ENCODE peak calls at places on chromosomes 5 and 9, in nine cellular contexts. One of them, this sample, is unnamed.

GRCh38 chr9:8750639-8751041 is 951.1 kb upstream of the DMAC1 start:
- DNase-seq in mesendoderm: peak; percentile 66
- DNase-seq in psoas muscle: no peak
- DNase-seq in uterus: no peak
- DNase-seq in colonic mucosa: no peak
- DNase-seq in stomach: no peak
- DNase-seq in cardiac muscle cell: peak; percentile 70
- DNase-seq in mammary epithelial cell: no peak
- DNase-seq in neuronal stem cell: no peak
- DNase-seq in this sample: no peak

GRCh38 chr9:18357321-18357720 is 116.6 kb upstream of the ADAMTSL1 start:
- DNase-seq in mesendoderm: no peak
- DNase-seq in psoas muscle: no peak
- DNase-seq in uterus: no peak
- DNase-seq in colonic mucosa: no peak
- DNase-seq in stomach: no peak
- DNase-seq in cardiac muscle cell: no peak
- DNase-seq in mammary epithelial cell: no peak
- DNase-seq in neuronal stem cell: no peak
- DNase-seq in this sample: no peak

GRCh38 chr9:133754187-133754586 is 16.0 kb upstream of the SARDH start:
- DNase-seq in mesendoderm: no peak
- DNase-seq in psoas muscle: no peak
- DNase-seq in uterus: peak; percentile 10
- DNase-seq in colonic mucosa: no peak
- DNase-seq in stomach: no peak
- DNase-seq in cardiac muscle cell: no peak
- DNase-seq in mammary epithelial cell: no peak
- DNase-seq in neuronal stem cell: no peak
- DNase-seq in this sample: no peak

GRCh38 chr5:132424167-132424935 is 54.8 kb downstream of the SLC22A5 start:
- DNase-seq in mesendoderm: no peak
- DNase-seq in psoas muscle: no peak
- DNase-seq in uterus: no peak
- DNase-seq in colonic mucosa: peak; percentile 16
- DNase-seq in stomach: no peak
- DNase-seq in cardiac muscle cell: no peak
- DNase-seq in mammary epithelial cell: no peak
- DNase-seq in neuronal stem cell: no peak
- DNase-seq in this sample: no peak

GRCh38 chr9:121277518-121278275 is 9.7 kb downstream of the GSN start:
- DNase-seq in mesendoderm: no peak
- DNase-seq in psoas muscle: no peak
- DNase-seq in uterus: no peak
- DNase-seq in colonic mucosa: no peak
- DNase-seq in stomach: no peak
- DNase-seq in cardiac muscle cell: no peak
- DNase-seq in mammary epithelial cell: peak; percentile 37
- DNase-seq in neuronal stem cell: no peak
- DNase-seq in this sample: no peak

GRCh38 chr9:18061856-18062255 is 412.1 kb upstream of the ADAMTSL1 start:
- DNase-seq in mesendoderm: no peak
- DNase-seq in psoas muscle: no peak
- DNase-seq in uterus: no peak
- DNase-seq in colonic mucosa: no peak
- DNase-seq in stomach: no peak
- DNase-seq in cardiac muscle cell: no peak
- DNase-seq in mammary epithelial cell: no peak
- DNase-seq in neuronal stem cell: no peak
- DNase-seq in this sample: no peak

GRCh38 chr9:100474082-100474949 is 1.4 kb downstream of the TMEFF1 start:
- DNase-seq in mesendoderm: peak; percentile 42
- DNase-seq in psoas muscle: no peak
- DNase-seq in uterus: no peak
- DNase-seq in colonic mucosa: no peak
- DNase-seq in stomach: no peak
- DNase-seq in cardiac muscle cell: peak; percentile 7
- DNase-seq in mammary epithelial cell: peak; percentile 9
- DNase-seq in neuronal stem cell: peak; percentile 70
- DNase-seq in this sample: peak; percentile 15

GRCh38 chr5:102617187-102617856 is 118.5 kb upstream of the SLCO6A1 start:
- DNase-seq in mesendoderm: no peak
- DNase-seq in psoas muscle: no peak
- DNase-seq in uterus: no peak
- DNase-seq in colonic mucosa: no peak
- DNase-seq in stomach: no peak
- DNase-seq in cardiac muscle cell: no peak
- DNase-seq in mammary epithelial cell: no peak
- DNase-seq in neuronal stem cell: no peak
- DNase-seq in this sample: no peak

GRCh38 chr9:4489562-4489918 is 728 bp upstream of the SLC1A1 start:
- DNase-seq in mesendoderm: peak; percentile 49
- DNase-seq in psoas muscle: no peak
- DNase-seq in uterus: no peak
- DNase-seq in colonic mucosa: peak; percentile 53
- DNase-seq in stomach: peak; percentile 44
- DNase-seq in cardiac muscle cell: peak; percentile 39
- DNase-seq in mammary epithelial cell: no peak
- DNase-seq in neuronal stem cell: no peak
- DNase-seq in this sample: no peak

GRCh38 chr5:74516217-74516636 is 124.3 kb downstream of the ENC1 start:
- DNase-seq in mesendoderm: peak; percentile 99
- DNase-seq in psoas muscle: no peak
- DNase-seq in uterus: no peak
- DNase-seq in colonic mucosa: no peak
- DNase-seq in stomach: no peak
- DNase-seq in cardiac muscle cell: no peak
- DNase-seq in mammary epithelial cell: no peak
- DNase-seq in neuronal stem cell: no peak
- DNase-seq in this sample: no peak

GRCh38 chr5:32777733-32778132 is 66.6 kb downstream of the NPR3 start:
- DNase-seq in mesendoderm: no peak
- DNase-seq in psoas muscle: no peak
- DNase-seq in uterus: no peak
- DNase-seq in colonic mucosa: no peak
- DNase-seq in stomach: no peak
- DNase-seq in cardiac muscle cell: no peak
- DNase-seq in mammary epithelial cell: no peak
- DNase-seq in neuronal stem cell: no peak
- DNase-seq in this sample: no peak

GRCh38 chr9:115200711-115201505 is 83.0 kb upstream of the TNC start:
- DNase-seq in mesendoderm: no peak
- DNase-seq in psoas muscle: no peak
- DNase-seq in uterus: no peak
- DNase-seq in colonic mucosa: no peak
- DNase-seq in stomach: no peak
- DNase-seq in cardiac muscle cell: no peak
- DNase-seq in mammary epithelial cell: no peak
- DNase-seq in neuronal stem cell: no peak
- DNase-seq in this sample: no peak

GRCh38 chr5:7869474-7870136 is 657 bp downstream of the MTRR start:
- DNase-seq in mesendoderm: no peak
- DNase-seq in psoas muscle: no peak
- DNase-seq in uterus: no peak
- DNase-seq in colonic mucosa: no peak
- DNase-seq in stomach: peak; percentile 36
- DNase-seq in cardiac muscle cell: peak; percentile 19
- DNase-seq in mammary epithelial cell: peak; percentile 31
- DNase-seq in neuronal stem cell: no peak
- DNase-seq in this sample: peak; percentile 30

GRCh38 chr9:86893811-86894490 is 53.4 kb downstream of the GAS1 start:
- DNase-seq in mesendoderm: peak; percentile 60
- DNase-seq in psoas muscle: no peak
- DNase-seq in uterus: no peak
- DNase-seq in colonic mucosa: no peak
- DNase-seq in stomach: no peak
- DNase-seq in cardiac muscle cell: no peak
- DNase-seq in mammary epithelial cell: no peak
- DNase-seq in neuronal stem cell: no peak
- DNase-seq in this sample: no peak

GRCh38 chr5:62093981-62094380 is 212.0 kb upstream of the KIF2A start:
- DNase-seq in mesendoderm: peak; percentile 59
- DNase-seq in psoas muscle: no peak
- DNase-seq in uterus: no peak
- DNase-seq in colonic mucosa: peak; percentile 20
- DNase-seq in stomach: no peak
- DNase-seq in cardiac muscle cell: peak; percentile 76
- DNase-seq in mammary epithelial cell: no peak
- DNase-seq in neuronal stem cell: peak; percentile 18
- DNase-seq in this sample: peak; percentile 22

DNA sequence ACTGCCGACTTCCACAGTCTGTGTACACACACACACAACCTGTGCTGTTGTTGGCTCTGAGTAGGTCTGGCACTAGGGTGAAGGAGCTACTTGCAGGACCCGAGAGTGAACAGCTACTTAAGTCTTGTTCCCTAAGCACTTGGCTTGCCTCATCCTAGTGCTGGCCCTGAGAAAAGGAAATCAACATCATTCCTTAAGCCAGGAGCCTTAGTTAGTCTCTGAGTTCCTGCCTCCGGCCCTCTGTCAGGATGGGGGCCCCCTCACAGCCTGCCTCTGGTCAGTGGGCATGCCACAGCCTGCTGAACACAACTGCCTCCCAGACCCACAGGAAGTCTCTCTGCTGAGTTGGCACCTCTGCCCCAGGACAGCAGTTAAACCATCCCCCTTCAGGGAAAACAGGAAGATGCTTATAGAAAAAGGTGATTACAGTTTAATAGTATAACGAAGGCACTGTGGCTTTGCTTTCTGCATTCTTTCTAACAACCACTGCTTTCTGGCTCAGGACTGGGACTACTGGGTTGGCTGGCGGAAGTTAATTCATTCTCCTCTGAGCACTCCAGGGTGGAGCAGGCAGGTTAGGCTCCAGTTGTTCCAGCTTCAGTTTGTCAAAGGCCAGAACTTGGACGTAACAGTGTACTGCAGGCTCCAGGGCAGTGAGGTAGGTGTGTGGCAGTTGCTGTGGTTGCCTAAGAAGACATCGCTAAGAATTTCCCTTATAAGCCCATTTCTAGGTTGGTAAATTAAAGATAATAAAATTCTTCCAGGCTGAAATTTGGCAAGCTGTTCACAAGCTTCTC is 2.8 kb downstream of the MAMDC2 start:
- DNase-seq in mesendoderm: peak; percentile 26
- DNase-seq in psoas muscle: no peak
- DNase-seq in uterus: no peak
- DNase-seq in colonic mucosa: no peak
- DNase-seq in stomach: no peak
- DNase-seq in cardiac muscle cell: no peak
- DNase-seq in mammary epithelial cell: peak; percentile 89
- DNase-seq in neuronal stem cell: no peak
- DNase-seq in this sample: peak; percentile 31
- H3K4me3 ChIP-seq in mesendoderm: no peak overlapping the region
- H3K4me3 ChIP-seq in psoas muscle: no peak overlapping the region
- H3K4me3 ChIP-seq in uterus: peak overlapping the region; percentile 95
- H3K4me3 ChIP-seq in colonic mucosa: no peak overlapping the region
- H3K4me3 ChIP-seq in stomach: peak overlapping the region; percentile 53
- H3K4me3 ChIP-seq in cardiac muscle cell: no peak overlapping the region
- H3K4me3 ChIP-seq in mammary epithelial cell: no peak overlapping the region
- H3K4me3 ChIP-seq in neuronal stem cell: no peak overlapping the region
- H3K4me3 ChIP-seq in this sample: no peak overlapping the region

DNA sequence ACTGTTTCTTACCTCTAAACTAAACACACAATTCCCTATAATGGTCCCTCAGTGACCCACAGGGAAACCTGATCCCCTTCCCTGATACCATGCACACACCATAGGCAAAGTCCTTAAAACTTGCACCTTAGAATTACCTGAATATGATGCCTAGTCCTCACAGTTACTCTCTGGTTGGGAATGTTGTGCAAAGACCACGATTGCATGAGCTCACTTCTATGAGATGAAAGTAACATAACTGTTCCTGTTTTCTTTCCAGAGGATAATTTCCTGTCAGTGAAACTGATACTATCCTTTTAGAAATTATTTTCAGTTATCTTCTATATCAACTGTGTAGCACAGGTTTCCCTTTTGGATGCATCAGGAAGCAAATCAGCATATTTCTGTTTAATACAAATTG is 51.4 kb upstream of the TNFAIP8 start:
- DNase-seq in mesendoderm: no peak
- DNase-seq in psoas muscle: no peak
- DNase-seq in uterus: no peak
- DNase-seq in colonic mucosa: no peak
- DNase-seq in stomach: no peak
- DNase-seq in cardiac muscle cell: no peak
- DNase-seq in mammary epithelial cell: peak; percentile 44
- DNase-seq in neuronal stem cell: no peak
- DNase-seq in this sample: no peak
- H3K4me1 ChIP-seq in mesendoderm: peaks cover 4% of the 10 kb centered on the region
- H3K4me1 ChIP-seq in psoas muscle: no peaks in the 10 kb centered on the region
- H3K4me1 ChIP-seq in uterus: no peaks in the 10 kb centered on the region
- H3K4me1 ChIP-seq in colonic mucosa: no peaks in the 10 kb centered on the region
- H3K4me1 ChIP-seq in stomach: peaks cover 33% of the 10 kb centered on the region
- H3K4me1 ChIP-seq in cardiac muscle cell: peaks cover 9% of the 10 kb centered on the region
- H3K4me1 ChIP-seq in mammary epithelial cell: peaks cover 44% of the 10 kb centered on the region
- H3K4me1 ChIP-seq in neuronal stem cell: no peaks in the 10 kb centered on the region
- H3K4me1 ChIP-seq in this sample: peaks cover 45% of the 10 kb centered on the region

GRCh38 chr5:956178-956761 is 52.3 kb upstream of the NKD2 start:
- DNase-seq in mesendoderm: no peak
- DNase-seq in psoas muscle: peak; percentile 35
- DNase-seq in uterus: no peak
- DNase-seq in colonic mucosa: no peak
- DNase-seq in stomach: no peak
- DNase-seq in cardiac muscle cell: no peak
- DNase-seq in mammary epithelial cell: no peak
- DNase-seq in neuronal stem cell: no peak
- DNase-seq in this sample: no peak
- H3K27me3 ChIP-seq in mesendoderm: no peaks in the 10 kb centered on the region
- H3K27me3 ChIP-seq in psoas muscle: peaks cover 22% of the 10 kb centered on the region
- H3K27me3 ChIP-seq in uterus: no peaks in the 10 kb centered on the region
- H3K27me3 ChIP-seq in colonic mucosa: no peaks in the 10 kb centered on the region
- H3K27me3 ChIP-seq in stomach: no peaks in the 10 kb centered on the region
- H3K27me3 ChIP-seq in cardiac muscle cell: no peaks in the 10 kb centered on the region
- H3K27me3 ChIP-seq in mammary epithelial cell: peaks cover 25% of the 10 kb centered on the region
- H3K27me3 ChIP-seq in neuronal stem cell: no peaks in the 10 kb centered on the region
- H3K27me3 ChIP-seq in this sample: peaks cover 2% of the 10 kb centered on the region

GRCh38 chr5:153905214-153905613 is 133.5 kb downstream of the FAM114A2 start:
- DNase-seq in mesendoderm: peak; percentile 45
- DNase-seq in psoas muscle: no peak
- DNase-seq in uterus: no peak
- DNase-seq in colonic mucosa: no peak
- DNase-seq in stomach: no peak
- DNase-seq in cardiac muscle cell: no peak
- DNase-seq in mammary epithelial cell: no peak
- DNase-seq in neuronal stem cell: no peak
- DNase-seq in this sample: no peak
- H3K4me3 ChIP-seq in mesendoderm: no peak overlapping the region
- H3K4me3 ChIP-seq in psoas muscle: no peak overlapping the region
- H3K4me3 ChIP-seq in uterus: no peak overlapping the region
- H3K4me3 ChIP-seq in colonic mucosa: no peak overlapping the region
- H3K4me3 ChIP-seq in stomach: no peak overlapping the region
- H3K4me3 ChIP-seq in cardiac muscle cell: no peak overlapping the region
- H3K4me3 ChIP-seq in mammary epithelial cell: no peak overlapping the region
- H3K4me3 ChIP-seq in neuronal stem cell: no peak overlapping the region
- H3K4me3 ChIP-seq in this sample: no peak overlapping the region

GRCh38 chr9:128127990-128128835 is 684 bp upstream of the PTGES2 start:
- DNase-seq in mesendoderm: peak; percentile 97
- DNase-seq in psoas muscle: peak; percentile 90
- DNase-seq in uterus: peak; percentile 83
- DNase-seq in colonic mucosa: peak; percentile 88
- DNase-seq in stomach: peak; percentile 82
- DNase-seq in cardiac muscle cell: peak; percentile 90
- DNase-seq in mammary epithelial cell: peak; percentile 91
- DNase-seq in neuronal stem cell: peak; percentile 91
- DNase-seq in this sample: peak; percentile 84
- H3K4me1 ChIP-seq in mesendoderm: no peaks in the 10 kb centered on the region
- H3K4me1 ChIP-seq in psoas muscle: peaks cover 31% of the 10 kb centered on the region
- H3K4me1 ChIP-seq in uterus: peaks cover 5% of the 10 kb centered on the region
- H3K4me1 ChIP-seq in colonic mucosa: peaks cover 14% of the 10 kb centered on the region
- H3K4me1 ChIP-seq in stomach: peaks cover 37% of the 10 kb centered on the region
- H3K4me1 ChIP-seq in cardiac muscle cell: peaks cover 4% of the 10 kb centered on the region
- H3K4me1 ChIP-seq in mammary epithelial cell: peaks cover 15% of the 10 kb centered on the region
- H3K4me1 ChIP-seq in neuronal stem cell: peaks cover 5% of the 10 kb centered on the region
- H3K4me1 ChIP-seq in this sample: peaks cover 11% of the 10 kb centered on the region

GRCh38 chr9:136963751-136964150 is 11.7 kb downstream of the LCN12 start:
- DNase-seq in mesendoderm: no peak
- DNase-seq in psoas muscle: no peak
- DNase-seq in uterus: no peak
- DNase-seq in colonic mucosa: no peak
- DNase-seq in stomach: no peak
- DNase-seq in cardiac muscle cell: no peak
- DNase-seq in mammary epithelial cell: no peak
- DNase-seq in neuronal stem cell: no peak
- DNase-seq in this sample: no peak
- H3K27me3 ChIP-seq in mesendoderm: no peaks in the 10 kb centered on the region
- H3K27me3 ChIP-seq in psoas muscle: peaks cover 4% of the 10 kb centered on the region
- H3K27me3 ChIP-seq in uterus: no peaks in the 10 kb centered on the region
- H3K27me3 ChIP-seq in colonic mucosa: no peaks in the 10 kb centered on the region
- H3K27me3 ChIP-seq in stomach: no peaks in the 10 kb centered on the region
- H3K27me3 ChIP-seq in cardiac muscle cell: no peaks in the 10 kb centered on the region
- H3K27me3 ChIP-seq in mammary epithelial cell: no peaks in the 10 kb centered on the region
- H3K27me3 ChIP-seq in neuronal stem cell: no peaks in the 10 kb centered on the region
- H3K27me3 ChIP-seq in this sample: no peaks in the 10 kb centered on the region